ENCODE peak calls at places on chromosomes 12 and 14, in nine cellular contexts. O is astrocyte of the spinal cord, Z is OCI-LY7, Y is epithelial cell of proximal tubule, R is mucosa of descending colon, E is breast epithelium, P is fibroblast of lung, I is sigmoid colon, T is endothelial cell. N is an unnamed sample.

GRCh38 chr12:67752226-67752732 is 103.7 kb downstream of the DYRK2 start:
- DNase-seq in O (no peak), Z (no peak), Y (no peak), R (no peak), E (no peak), P (no peak), I (no peak), T (no peak), N (no peak)

GRCh38 chr12:12533238-12533829 is 29.3 kb downstream of the DUSP16 start:
- DNase-seq in O (peak), Z (no peak), Y (no peak), R (no peak), E (no peak), P (no peak), I (no peak), T (no peak), N (peak)

GRCh38 chr14:64971890-64972785 is at the start of gene RAB15:
- DNase-seq in O (no peak), Z (peak), Y (no peak), R (peak), E (no peak), P (no peak), I (no peak), T (peak), N (no peak)

GRCh38 chr14:22314183-22314820 is 274.7 kb downstream of the DAD1 start:
- DNase-seq in O (peak), Z (peak), Y (no peak), R (no peak), E (no peak), P (peak), I (no peak), T (peak), N (peak)

GRCh38 chr12:51419473-51420228 is 5.0 kb upstream of the SLC4A8 start:
- DNase-seq in O (no peak), Z (peak), Y (no peak), R (no peak), E (no peak), P (no peak), I (no peak), T (no peak), N (no peak)

GRCh38 chr12:11885261-11886038 is 185.3 kb upstream of the BCL2L14 start:
- DNase-seq in O (peak), Z (no peak), Y (no peak), R (peak), E (peak), P (peak), I (no peak), T (peak), N (peak)

GRCh38 chr12:65156366-65156831 is 13.0 kb upstream of the LEMD3 start:
- DNase-seq in O (no peak), Z (peak), Y (no peak), R (no peak), E (no peak), P (no peak), I (no peak), T (no peak), N (no peak)

GRCh38 chr12:132310181-132311040 is 19.0 kb downstream of the GALNT9 start:
- DNase-seq in O (no peak), Z (no peak), Y (no peak), R (peak), E (no peak), P (no peak), I (peak), T (no peak), N (no peak)

GRCh38 chr12:74481078-74481477 is 56.6 kb upstream of the ATXN7L3B start:
- DNase-seq in O (no peak), Z (no peak), Y (no peak), R (no peak), E (no peak), P (no peak), I (no peak), T (no peak), N (no peak)

GRCh38 chr14:32345311-32345771 is 16.2 kb downstream of the AKAP6 start:
- DNase-seq in O (peak), Z (no peak), Y (no peak), R (no peak), E (no peak), P (peak), I (no peak), T (no peak), N (no peak)
- TF ChIP-seq CTCF in O (no peak), Z (no peak), Y (peak), R (no peak), E (no peak), P (peak), I (no peak), T (no peak), N (no peak)

GRCh38 chr12:86186449-86186848 is 69.7 kb downstream of the MGAT4C start:
- DNase-seq in O (no peak), Z (no peak), Y (no peak), R (no peak), E (no peak), P (no peak), I (no peak), T (no peak), N (peak)
- TF ChIP-seq CTCF in O (peak), Z (peak), Y (peak), R (no peak), E (no peak), P (no peak), I (no peak), T (no peak), N (no peak)

GRCh38 chr12:95963104-95963503 is 20.0 kb downstream of the AMDHD1 start:
- DNase-seq in O (no peak), Z (peak), Y (no peak), R (no peak), E (no peak), P (no peak), I (no peak), T (no peak), N (peak)
- TF ChIP-seq CTCF in O (no peak), Z (peak), Y (peak), R (no peak), E (no peak), P (no peak), I (no peak), T (no peak), N (no peak)

DNA sequence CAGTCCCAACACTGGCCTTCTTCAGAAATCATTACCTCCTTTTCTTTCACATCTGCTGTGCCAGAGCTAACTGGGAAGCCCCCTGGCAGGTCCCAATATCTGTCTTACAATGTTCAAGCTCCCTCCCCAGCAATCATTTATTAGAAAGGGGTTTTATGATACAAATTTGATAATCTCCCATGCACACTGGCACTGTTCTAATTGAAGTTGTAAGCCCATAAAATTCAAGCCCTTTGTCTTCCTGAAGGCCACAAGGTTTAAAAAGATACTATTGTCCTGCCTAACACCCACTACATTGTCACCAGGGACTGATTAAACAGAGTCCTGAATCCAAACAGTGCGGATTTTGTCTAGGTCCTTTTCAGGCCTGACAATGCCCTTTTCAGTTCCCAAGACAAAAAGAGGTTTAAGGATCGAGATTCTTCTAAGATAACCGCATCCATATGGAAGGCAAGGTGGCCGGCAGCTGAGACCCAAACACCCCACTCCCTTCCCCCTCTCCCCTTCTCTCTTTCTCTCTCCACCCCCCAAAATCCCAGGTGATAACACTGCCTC is 3.3 kb downstream of the NKX2-8 start:
- DNase-seq in O (no peak), Z (no peak), Y (no peak), R (no peak), E (no peak), P (no peak), I (no peak), T (no peak), N (no peak)
- TF ChIP-seq CTCF in O (no peak), Z (no peak), Y (no peak), R (no peak), E (no peak), P (no peak), I (no peak), T (no peak), N (no peak)

DNA sequence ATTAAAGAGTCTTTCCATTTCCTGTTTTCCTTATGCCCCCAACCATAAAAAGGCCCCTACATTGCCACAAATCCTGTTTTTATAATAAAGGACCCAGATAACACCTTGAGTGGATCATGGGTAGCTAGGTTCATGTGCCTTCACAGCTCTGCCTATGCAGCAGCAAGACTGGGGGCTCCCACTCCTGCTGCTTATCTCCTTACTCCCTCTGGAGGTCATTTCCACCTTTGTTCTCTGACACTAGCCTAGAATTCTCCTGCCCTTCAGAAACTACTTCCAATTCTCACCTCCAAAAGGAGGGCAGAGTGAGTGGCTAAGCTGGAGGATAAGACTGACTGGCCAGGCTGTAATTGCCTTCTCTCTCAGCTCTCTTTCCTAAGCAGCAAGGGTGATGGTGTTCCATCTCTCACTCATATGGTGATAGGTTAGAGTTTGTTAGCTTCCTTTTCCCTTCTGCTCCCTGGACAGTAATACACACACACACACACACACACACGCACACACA is 20.0 kb upstream of the STAC3 start:
- DNase-seq in O (no peak), Z (no peak), Y (no peak), R (no peak), E (no peak), P (no peak), I (no peak), T (no peak), N (no peak)
- TF ChIP-seq CTCF in O (peak), Z (no peak), Y (peak), R (no peak), E (no peak), P (no peak), I (no peak), T (no peak), N (no peak)

GRCh38 chr12:117847371-117847770 is 121.4 kb downstream of the KSR2 start:
- DNase-seq in O (no peak), Z (no peak), Y (no peak), R (no peak), E (no peak), P (no peak), I (no peak), T (no peak), N (no peak)

GRCh38 chr12:117845271-117845904 is 123.4 kb downstream of the KSR2 start:
- DNase-seq in O (no peak), Z (peak), Y (no peak), R (no peak), E (no peak), P (no peak), I (no peak), T (no peak), N (no peak)

GRCh38 chr12:117853600-117853999 is 115.2 kb downstream of the KSR2 start:
- DNase-seq in O (no peak), Z (no peak), Y (peak), R (no peak), E (no peak), P (no peak), I (no peak), T (no peak), N (peak)

GRCh38 chr12:117854339-117855012 is 114.3 kb downstream of the KSR2 start:
- DNase-seq in O (peak), Z (peak), Y (no peak), R (no peak), E (no peak), P (peak), I (no peak), T (peak), N (peak)

GRCh38 chr12:117850048-117850447 is 118.7 kb downstream of the KSR2 start:
- DNase-seq in O (peak), Z (peak), Y (no peak), R (no peak), E (no peak), P (peak), I (no peak), T (peak), N (peak)
- TF ChIP-seq CTCF in O (peak), Z (peak), Y (peak), R (peak), E (peak), P (peak), I (no peak), T (peak), N (peak)

DNA sequence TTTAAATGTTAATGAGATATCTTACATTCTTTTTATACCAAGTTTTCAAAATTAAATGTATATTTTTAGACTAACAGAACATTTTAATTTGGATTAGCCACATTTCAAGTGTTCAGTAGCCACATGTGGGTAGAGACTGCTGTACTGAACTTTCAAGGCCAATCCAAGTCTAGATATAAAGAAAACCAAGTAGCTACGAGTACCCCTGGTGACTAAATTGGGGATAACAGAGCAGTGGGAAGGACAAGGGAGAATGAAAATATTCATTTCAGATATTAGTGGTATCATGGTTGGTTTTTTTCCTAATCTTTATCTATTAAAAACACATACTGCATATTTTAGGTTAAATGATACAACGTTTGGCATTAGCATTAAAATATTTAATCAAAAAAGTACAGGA is 69.4 kb upstream of the RHOJ start:
- DNase-seq in O (peak), Z (no peak), Y (no peak), R (no peak), E (no peak), P (peak), I (no peak), T (no peak), N (peak)
- TF ChIP-seq CTCF in O (peak), Z (peak), Y (peak), R (no peak), E (no peak), P (peak), I (no peak), T (peak), N (peak)

GRCh38 chr12:93766802-93767523 is 89.8 kb downstream of the CRADD start:
- DNase-seq in O (peak), Z (no peak), Y (no peak), R (no peak), E (no peak), P (peak), I (peak), T (no peak), N (peak)
- TF ChIP-seq CTCF in O (peak), Z (peak), Y (peak), R (no peak), E (peak), P (peak), I (peak), T (no peak), N (peak)

GRCh38 chr12:94282675-94283074 is 134.3 kb downstream of the PLXNC1 start:
- DNase-seq in O (no peak), Z (no peak), Y (no peak), R (peak), E (no peak), P (no peak), I (no peak), T (no peak), N (no peak)
- TF ChIP-seq CTCF in O (no peak), Z (no peak), Y (no peak), R (no peak), E (no peak), P (no peak), I (no peak), T (no peak), N (no peak)